ENCODE peak calls at places on chromosomes 4 and X, in ten cellular contexts. One of them, this sample, is unnamed.

GRCh38 chrX:275476-275966 is 5.7 kb upstream of the PLCXD1 start:
- DNase-seq in HCEC 1CT: no peak
- DNase-seq in substantia nigra: no peak
- DNase-seq in endothelial cell: peak
- DNase-seq in NCI-H1417 treated with DMSO at 0.1 percent for 48 hours: no peak
- DNase-seq in germinal center: no peak
- DNase-seq in T-helper 9 cell: no peak
- DNase-seq in Kasumi-1: no peak
- DNase-seq in NCI-H1436: no peak
- DNase-seq in stimulated activated CD4-positive, alpha-beta T cell treated with anti-CD3 and anti-CD28 coated beads, Interleukin-15, amount 100 ng/mL, for 1 hour: no peak
- DNase-seq in this sample: no peak

GRCh38 chr4:153573881-153574807 is 108.0 kb downstream of the TMEM131L start:
- DNase-seq in HCEC 1CT: peak
- DNase-seq in substantia nigra: no peak
- DNase-seq in endothelial cell: peak
- DNase-seq in NCI-H1417 treated with DMSO at 0.1 percent for 48 hours: no peak
- DNase-seq in germinal center: no peak
- DNase-seq in T-helper 9 cell: peak
- DNase-seq in Kasumi-1: peak
- DNase-seq in NCI-H1436: peak
- DNase-seq in stimulated activated CD4-positive, alpha-beta T cell treated with anti-CD3 and anti-CD28 coated beads, Interleukin-15, amount 100 ng/mL, for 1 hour: peak
- DNase-seq in this sample: peak

GRCh38 chr4:140952709-140953108 is 180.6 kb downstream of the RNF150 start:
- DNase-seq in HCEC 1CT: peak
- DNase-seq in substantia nigra: no peak
- DNase-seq in endothelial cell: no peak
- DNase-seq in NCI-H1417 treated with DMSO at 0.1 percent for 48 hours: no peak
- DNase-seq in germinal center: no peak
- DNase-seq in T-helper 9 cell: no peak
- DNase-seq in Kasumi-1: no peak
- DNase-seq in NCI-H1436: no peak
- DNase-seq in stimulated activated CD4-positive, alpha-beta T cell treated with anti-CD3 and anti-CD28 coated beads, Interleukin-15, amount 100 ng/mL, for 1 hour: no peak
- DNase-seq in this sample: no peak

GRCh38 chrX:118115948-118116307 is 682 bp downstream of the KLHL13 start:
- DNase-seq in HCEC 1CT: no peak
- DNase-seq in substantia nigra: no peak
- DNase-seq in endothelial cell: no peak
- DNase-seq in NCI-H1417 treated with DMSO at 0.1 percent for 48 hours: no peak
- DNase-seq in germinal center: no peak
- DNase-seq in T-helper 9 cell: no peak
- DNase-seq in Kasumi-1: no peak
- DNase-seq in NCI-H1436: no peak
- DNase-seq in stimulated activated CD4-positive, alpha-beta T cell treated with anti-CD3 and anti-CD28 coated beads, Interleukin-15, amount 100 ng/mL, for 1 hour: no peak
- DNase-seq in this sample: no peak

GRCh38 chr4:8501781-8502180 is 61.2 kb downstream of the TRMT44 start:
- DNase-seq in HCEC 1CT: no peak
- DNase-seq in substantia nigra: no peak
- DNase-seq in endothelial cell: no peak
- DNase-seq in NCI-H1417 treated with DMSO at 0.1 percent for 48 hours: no peak
- DNase-seq in germinal center: no peak
- DNase-seq in T-helper 9 cell: no peak
- DNase-seq in Kasumi-1: no peak
- DNase-seq in NCI-H1436: no peak
- DNase-seq in stimulated activated CD4-positive, alpha-beta T cell treated with anti-CD3 and anti-CD28 coated beads, Interleukin-15, amount 100 ng/mL, for 1 hour: no peak
- DNase-seq in this sample: no peak

GRCh38 chrX:103918050-103918449 is 44.4 kb upstream of the TMSB15B start:
- DNase-seq in HCEC 1CT: peak
- DNase-seq in substantia nigra: no peak
- DNase-seq in endothelial cell: peak
- DNase-seq in NCI-H1417 treated with DMSO at 0.1 percent for 48 hours: peak
- DNase-seq in germinal center: peak
- DNase-seq in T-helper 9 cell: peak
- DNase-seq in Kasumi-1: peak
- DNase-seq in NCI-H1436: peak
- DNase-seq in stimulated activated CD4-positive, alpha-beta T cell treated with anti-CD3 and anti-CD28 coated beads, Interleukin-15, amount 100 ng/mL, for 1 hour: peak
- DNase-seq in this sample: peak

GRCh38 chr4:165967486-165967885 is 94.4 kb downstream of the TLL1 start:
- DNase-seq in HCEC 1CT: no peak
- DNase-seq in substantia nigra: no peak
- DNase-seq in endothelial cell: no peak
- DNase-seq in NCI-H1417 treated with DMSO at 0.1 percent for 48 hours: no peak
- DNase-seq in germinal center: no peak
- DNase-seq in T-helper 9 cell: no peak
- DNase-seq in Kasumi-1: no peak
- DNase-seq in NCI-H1436: no peak
- DNase-seq in stimulated activated CD4-positive, alpha-beta T cell treated with anti-CD3 and anti-CD28 coated beads, Interleukin-15, amount 100 ng/mL, for 1 hour: no peak
- DNase-seq in this sample: no peak

GRCh38 chr4:86019362-86019761 is 340.5 kb downstream of the MAPK10 start:
- DNase-seq in HCEC 1CT: no peak
- DNase-seq in substantia nigra: no peak
- DNase-seq in endothelial cell: no peak
- DNase-seq in NCI-H1417 treated with DMSO at 0.1 percent for 48 hours: no peak
- DNase-seq in germinal center: no peak
- DNase-seq in T-helper 9 cell: no peak
- DNase-seq in Kasumi-1: no peak
- DNase-seq in NCI-H1436: no peak
- DNase-seq in stimulated activated CD4-positive, alpha-beta T cell treated with anti-CD3 and anti-CD28 coated beads, Interleukin-15, amount 100 ng/mL, for 1 hour: no peak
- DNase-seq in this sample: no peak

GRCh38 chr4:3783691-3784306 is 17.6 kb downstream of the ADRA2C start:
- DNase-seq in HCEC 1CT: no peak
- DNase-seq in substantia nigra: no peak
- DNase-seq in endothelial cell: peak
- DNase-seq in NCI-H1417 treated with DMSO at 0.1 percent for 48 hours: no peak
- DNase-seq in germinal center: no peak
- DNase-seq in T-helper 9 cell: no peak
- DNase-seq in Kasumi-1: no peak
- DNase-seq in NCI-H1436: no peak
- DNase-seq in stimulated activated CD4-positive, alpha-beta T cell treated with anti-CD3 and anti-CD28 coated beads, Interleukin-15, amount 100 ng/mL, for 1 hour: no peak
- DNase-seq in this sample: no peak

GRCh38 chrX:66634272-66634671 is 4.6 kb downstream of the EDA2R start:
- DNase-seq in HCEC 1CT: peak
- DNase-seq in substantia nigra: no peak
- DNase-seq in endothelial cell: no peak
- DNase-seq in NCI-H1417 treated with DMSO at 0.1 percent for 48 hours: no peak
- DNase-seq in germinal center: no peak
- DNase-seq in T-helper 9 cell: no peak
- DNase-seq in Kasumi-1: no peak
- DNase-seq in NCI-H1436: no peak
- DNase-seq in stimulated activated CD4-positive, alpha-beta T cell treated with anti-CD3 and anti-CD28 coated beads, Interleukin-15, amount 100 ng/mL, for 1 hour: no peak
- DNase-seq in this sample: no peak

GRCh38 chrX:150647331-150647730 is 45.9 kb upstream of the MTMR1 start:
- DNase-seq in HCEC 1CT: no peak
- DNase-seq in substantia nigra: no peak
- DNase-seq in endothelial cell: no peak
- DNase-seq in NCI-H1417 treated with DMSO at 0.1 percent for 48 hours: no peak
- DNase-seq in germinal center: no peak
- DNase-seq in T-helper 9 cell: no peak
- DNase-seq in Kasumi-1: no peak
- DNase-seq in NCI-H1436: no peak
- DNase-seq in stimulated activated CD4-positive, alpha-beta T cell treated with anti-CD3 and anti-CD28 coated beads, Interleukin-15, amount 100 ng/mL, for 1 hour: no peak
- DNase-seq in this sample: no peak

GRCh38 chr4:7263166-7263565 is 70.8 kb downstream of the SORCS2 start:
- DNase-seq in HCEC 1CT: no peak
- DNase-seq in substantia nigra: no peak
- DNase-seq in endothelial cell: no peak
- DNase-seq in NCI-H1417 treated with DMSO at 0.1 percent for 48 hours: no peak
- DNase-seq in germinal center: no peak
- DNase-seq in T-helper 9 cell: no peak
- DNase-seq in Kasumi-1: no peak
- DNase-seq in NCI-H1436: no peak
- DNase-seq in stimulated activated CD4-positive, alpha-beta T cell treated with anti-CD3 and anti-CD28 coated beads, Interleukin-15, amount 100 ng/mL, for 1 hour: no peak
- DNase-seq in this sample: no peak

GRCh38 chrX:103919336-103919682 is 43.1 kb upstream of the TMSB15B start:
- DNase-seq in HCEC 1CT: peak
- DNase-seq in substantia nigra: no peak
- DNase-seq in endothelial cell: no peak
- DNase-seq in NCI-H1417 treated with DMSO at 0.1 percent for 48 hours: no peak
- DNase-seq in germinal center: peak
- DNase-seq in T-helper 9 cell: no peak
- DNase-seq in Kasumi-1: peak
- DNase-seq in NCI-H1436: peak
- DNase-seq in stimulated activated CD4-positive, alpha-beta T cell treated with anti-CD3 and anti-CD28 coated beads, Interleukin-15, amount 100 ng/mL, for 1 hour: no peak
- DNase-seq in this sample: peak

GRCh38 chrX:72620550-72621145 is 48.0 kb upstream of the HDAC8 start:
- DNase-seq in HCEC 1CT: peak
- DNase-seq in substantia nigra: no peak
- DNase-seq in endothelial cell: no peak
- DNase-seq in NCI-H1417 treated with DMSO at 0.1 percent for 48 hours: no peak
- DNase-seq in germinal center: no peak
- DNase-seq in T-helper 9 cell: no peak
- DNase-seq in Kasumi-1: no peak
- DNase-seq in NCI-H1436: no peak
- DNase-seq in stimulated activated CD4-positive, alpha-beta T cell treated with anti-CD3 and anti-CD28 coated beads, Interleukin-15, amount 100 ng/mL, for 1 hour: no peak
- DNase-seq in this sample: no peak

GRCh38 chrX:40172169-40172979 is 74.6 kb upstream of the BCOR start:
- DNase-seq in HCEC 1CT: peak
- DNase-seq in substantia nigra: no peak
- DNase-seq in endothelial cell: peak
- DNase-seq in NCI-H1417 treated with DMSO at 0.1 percent for 48 hours: no peak
- DNase-seq in germinal center: no peak
- DNase-seq in T-helper 9 cell: no peak
- DNase-seq in Kasumi-1: no peak
- DNase-seq in NCI-H1436: no peak
- DNase-seq in stimulated activated CD4-positive, alpha-beta T cell treated with anti-CD3 and anti-CD28 coated beads, Interleukin-15, amount 100 ng/mL, for 1 hour: no peak
- DNase-seq in this sample: no peak

GRCh38 chrX:72269671-72270251 is 7.3 kb downstream of the RPS4X start:
- DNase-seq in HCEC 1CT: peak
- DNase-seq in substantia nigra: no peak
- DNase-seq in endothelial cell: no peak
- DNase-seq in NCI-H1417 treated with DMSO at 0.1 percent for 48 hours: no peak
- DNase-seq in germinal center: no peak
- DNase-seq in T-helper 9 cell: no peak
- DNase-seq in Kasumi-1: no peak
- DNase-seq in NCI-H1436: no peak
- DNase-seq in stimulated activated CD4-positive, alpha-beta T cell treated with anti-CD3 and anti-CD28 coated beads, Interleukin-15, amount 100 ng/mL, for 1 hour: no peak
- DNase-seq in this sample: no peak

This sample was measured in GDM1.